ENCODE peak calls at places on chromosomes 3 and 15, in four cellular contexts. One of them, this sample, is unnamed.

GRCh38 chr15:65102912-65103311 is 12.1 kb downstream of the UBAP1L start:
- DNase-seq in epithelial cell of esophagus: no peak
- DNase-seq in coronary artery: no peak
- DNase-seq in C1 segment of cervical spinal cord: no peak
- DNase-seq in this sample: no peak

GRCh38 chr15:75195766-75196241 is 5.9 kb upstream of the C15orf39 start:
- DNase-seq in coronary artery: no peak
- DNase-seq in epithelial cell of esophagus: no peak
- DNase-seq in C1 segment of cervical spinal cord: no peak
- DNase-seq in this sample: no peak

GRCh38 chr3:150296123-150296750 is 111.9 kb upstream of the TSC22D2 start:
- DNase-seq in C1 segment of cervical spinal cord: no peak
- DNase-seq in epithelial cell of esophagus: no peak
- DNase-seq in coronary artery: no peak
- DNase-seq in this sample: no peak

GRCh38 chr15:33584797-33585196 is 274.0 kb downstream of the RYR3 start:
- DNase-seq in coronary artery: no peak
- DNase-seq in C1 segment of cervical spinal cord: no peak
- DNase-seq in epithelial cell of esophagus: peak
- DNase-seq in this sample: no peak

GRCh38 chr15:31365655-31366127 is 39.1 kb downstream of the KLF13 start:
- DNase-seq in coronary artery: peak
- DNase-seq in C1 segment of cervical spinal cord: peak
- DNase-seq in epithelial cell of esophagus: peak
- DNase-seq in this sample: peak

GRCh38 chr3:73674280-73674679 is 49.5 kb upstream of the PDZRN3 start:
- DNase-seq in epithelial cell of esophagus: peak
- DNase-seq in coronary artery: no peak
- DNase-seq in C1 segment of cervical spinal cord: no peak
- DNase-seq in this sample: no peak

GRCh38 chr15:62770752-62771151 is 271.8 kb upstream of the TPM1 start:
- DNase-seq in epithelial cell of esophagus: peak
- DNase-seq in C1 segment of cervical spinal cord: no peak
- DNase-seq in coronary artery: no peak
- DNase-seq in this sample: no peak

GRCh38 chr3:40044487-40044886 is 235.1 kb downstream of the MYRIP start:
- DNase-seq in coronary artery: no peak
- DNase-seq in C1 segment of cervical spinal cord: no peak
- DNase-seq in epithelial cell of esophagus: peak
- DNase-seq in this sample: no peak

GRCh38 chr3:69110941-69111546 is 11.4 kb downstream of the LMOD3 start:
- DNase-seq in coronary artery: no peak
- DNase-seq in epithelial cell of esophagus: no peak
- DNase-seq in C1 segment of cervical spinal cord: no peak
- DNase-seq in this sample: no peak

GRCh38 chr3:45741247-45741646 is 52.1 kb downstream of the SACM1L start:
- DNase-seq in epithelial cell of esophagus: no peak
- DNase-seq in C1 segment of cervical spinal cord: no peak
- DNase-seq in coronary artery: no peak
- DNase-seq in this sample: no peak

GRCh38 chr3:191328963-191329653 is at the start of gene CCDC50:
- DNase-seq in coronary artery: peak
- DNase-seq in epithelial cell of esophagus: peak
- DNase-seq in C1 segment of cervical spinal cord: peak
- DNase-seq in this sample: peak

GRCh38 chr3:123655400-123655799 is 70.5 kb upstream of the HACD2 start:
- DNase-seq in C1 segment of cervical spinal cord: no peak
- DNase-seq in coronary artery: no peak
- DNase-seq in epithelial cell of esophagus: no peak
- DNase-seq in this sample: no peak

GRCh38 chr15:94252223-94252766 is 20.9 kb downstream of the MCTP2 start:
- DNase-seq in coronary artery: no peak
- DNase-seq in C1 segment of cervical spinal cord: no peak
- DNase-seq in epithelial cell of esophagus: no peak
- DNase-seq in this sample: no peak

GRCh38 chr15:78177447-78177873 is 28.3 kb downstream of the IDH3A start:
- DNase-seq in C1 segment of cervical spinal cord: peak
- DNase-seq in coronary artery: no peak
- DNase-seq in epithelial cell of esophagus: peak
- DNase-seq in this sample: no peak

GRCh38 chr3:16533928-16534913 is 20.7 kb upstream of the RFTN1 start:
- DNase-seq in C1 segment of cervical spinal cord: no peak
- DNase-seq in coronary artery: no peak
- DNase-seq in epithelial cell of esophagus: no peak
- DNase-seq in this sample: no peak

GRCh38 chr3:171189394-171189793 is 162.9 kb upstream of the SLC2A2 start:
- DNase-seq in C1 segment of cervical spinal cord: no peak
- DNase-seq in coronary artery: no peak
- DNase-seq in epithelial cell of esophagus: no peak
- DNase-seq in this sample: no peak

GRCh38 chr3:177618873-177619771 is 421.8 kb upstream of the TBL1XR1 start:
- DNase-seq in coronary artery: no peak
- DNase-seq in epithelial cell of esophagus: peak
- DNase-seq in C1 segment of cervical spinal cord: no peak
- DNase-seq in this sample: no peak

GRCh38 chr3:131551761-131552160 is 49.0 kb upstream of the MRPL3 start:
- DNase-seq in C1 segment of cervical spinal cord: no peak
- DNase-seq in coronary artery: no peak
- DNase-seq in epithelial cell of esophagus: peak
- DNase-seq in this sample: no peak

GRCh38 chr3:150365132-150365604 is 42.9 kb upstream of the TSC22D2 start:
- DNase-seq in coronary artery: no peak
- DNase-seq in epithelial cell of esophagus: peak
- DNase-seq in C1 segment of cervical spinal cord: no peak
- DNase-seq in this sample: no peak

GRCh38 chr3:120350431-120350941 is 1.3 kb upstream of the LRRC58 start:
- DNase-seq in epithelial cell of esophagus: peak
- DNase-seq in C1 segment of cervical spinal cord: no peak
- DNase-seq in coronary artery: no peak
- DNase-seq in this sample: no peak